ENCODE peak calls at places on chromosome 3, in four cellular contexts. I is CD4-positive, alpha-beta memory T cell; H is mesendoderm; J is caudate nucleus. E is an unnamed sample.

GRCh38 chr3:151541184-151541583 is 80.3 kb upstream of the IGSF10 start:
- DNase-seq in I (no peak), H (no peak), J (no peak), E (no peak)

GRCh38 chr3:120093119-120093922 is 926 bp downstream of the GSK3B start:
- DNase-seq in I (peak; percentile 31), H (peak; percentile 94), J (no peak), E (peak; percentile 58)

GRCh38 chr3:42535981-42536784 is 33.7 kb downstream of the VIPR1 start:
- DNase-seq in I (peak; percentile 43), H (peak; percentile 94), J (no peak), E (no peak)

GRCh38 chr3:101868534-101869464 is 19.5 kb downstream of the NFKBIZ start:
- DNase-seq in I (no peak), H (peak; percentile 60), J (no peak), E (no peak)

GRCh38 chr3:159323848-159324247 is 522.0 kb downstream of the MFSD1 start:
- DNase-seq in I (no peak), H (no peak), J (no peak), E (no peak)

GRCh38 chr3:16140116-16140893 is 34.2 kb upstream of the GALNT15 start:
- DNase-seq in I (no peak), H (no peak), J (no peak), E (no peak)

GRCh38 chr3:45509038-45509767 is 85.3 kb upstream of the LIMD1 start:
- DNase-seq in I (no peak), H (peak; percentile 38), J (no peak), E (peak; percentile 79)

GRCh38 chr3:147904421-147904820 is 495.3 kb downstream of the ZIC1 start:
- DNase-seq in I (no peak), H (no peak), J (no peak), E (no peak)

GRCh38 chr3:169750665-169751064 is 14.2 kb downstream of the TERC start:
- DNase-seq in I (no peak), H (no peak), J (no peak), E (no peak)

GRCh38 chr3:99863002-99863401 is 45.3 kb downstream of the CMSS1 start:
- DNase-seq in I (no peak), H (no peak), J (no peak), E (no peak)

GRCh38 chr3:122619040-122619439 is 41.6 kb downstream of the PARP15 start:
- DNase-seq in I (no peak), H (no peak), J (no peak), E (no peak)

GRCh38 chr3:52880047-52880446 is 17.3 kb downstream of the STIMATE start:
- DNase-seq in I (no peak), H (peak; percentile 17), J (no peak), E (no peak)

GRCh38 chr3:147940846-147941245 is 531.7 kb downstream of the ZIC1 start:
- DNase-seq in I (no peak), H (no peak), J (no peak), E (no peak)

GRCh38 chr3:171189394-171189793 is 162.9 kb upstream of the SLC2A2 start:
- DNase-seq in I (no peak), H (no peak), J (no peak), E (no peak)

GRCh38 chr3:163939926-163940325 is 1138.4 kb downstream of the SI start:
- DNase-seq in I (no peak), H (peak; percentile 39), J (no peak), E (no peak)

GRCh38 chr3:98778852-98779379 is 15.8 kb downstream of the ST3GAL6 start:
- DNase-seq in I (no peak), H (no peak), J (no peak), E (no peak)

GRCh38 chr3:62686486-62686885 is 188.7 kb downstream of the CADPS start:
- DNase-seq in I (no peak), H (no peak), J (no peak), E (no peak)

GRCh38 chr3:184238246-184238818 is 8.9 kb downstream of the VWA5B2 start:
- DNase-seq in I (no peak), H (no peak), J (no peak), E (no peak)

GRCh38 chr3:44865272-44866005 is 3.7 kb downstream of the TMEM42 start:
- DNase-seq in I (peak; percentile 30), H (no peak), J (no peak), E (no peak)

GRCh38 chr3:105367063-105367405 is 325 bp downstream of the ALCAM start:
- DNase-seq in I (peak; percentile 49), H (no peak), J (no peak), E (no peak)
- H3K27ac ChIP-seq in I (peak overlapping the region; percentile 83), H (peak overlapping the region; percentile 50), J (peak overlapping the region; percentile 96), E (no peak overlapping the region)

DNA sequence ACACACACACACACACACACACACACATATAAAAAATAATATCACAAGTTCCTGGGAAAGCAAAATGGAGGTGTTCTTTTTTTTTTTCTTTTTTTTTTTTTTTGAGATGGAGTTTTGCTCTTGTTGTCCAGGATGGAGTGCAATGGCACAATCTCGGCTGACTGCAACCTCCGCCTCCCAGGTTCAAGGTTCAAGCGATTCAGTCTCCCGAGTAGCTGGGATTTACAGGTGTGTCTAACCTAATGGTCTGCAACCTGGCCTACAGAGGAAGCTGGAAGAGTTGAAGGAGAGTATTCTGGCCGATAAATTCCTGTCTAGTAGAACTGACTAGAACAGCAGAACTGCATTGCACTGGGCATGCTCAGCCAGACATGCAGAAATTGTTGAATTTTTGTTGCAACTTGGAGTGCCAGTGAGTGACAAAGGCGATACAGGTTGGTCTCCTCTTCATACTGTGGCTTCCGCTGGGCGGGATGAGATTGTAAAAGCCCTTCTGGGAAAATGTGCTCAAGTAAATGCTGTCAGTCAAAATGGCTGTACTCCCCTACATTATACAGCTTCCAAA is 22.4 kb upstream of the EIF4A2 start:
- DNase-seq in I (no peak), H (no peak), J (no peak), E (no peak)
- H3K27ac ChIP-seq in I (no peak overlapping the region), H (no peak overlapping the region), J (no peak overlapping the region), E (no peak overlapping the region)

DNA sequence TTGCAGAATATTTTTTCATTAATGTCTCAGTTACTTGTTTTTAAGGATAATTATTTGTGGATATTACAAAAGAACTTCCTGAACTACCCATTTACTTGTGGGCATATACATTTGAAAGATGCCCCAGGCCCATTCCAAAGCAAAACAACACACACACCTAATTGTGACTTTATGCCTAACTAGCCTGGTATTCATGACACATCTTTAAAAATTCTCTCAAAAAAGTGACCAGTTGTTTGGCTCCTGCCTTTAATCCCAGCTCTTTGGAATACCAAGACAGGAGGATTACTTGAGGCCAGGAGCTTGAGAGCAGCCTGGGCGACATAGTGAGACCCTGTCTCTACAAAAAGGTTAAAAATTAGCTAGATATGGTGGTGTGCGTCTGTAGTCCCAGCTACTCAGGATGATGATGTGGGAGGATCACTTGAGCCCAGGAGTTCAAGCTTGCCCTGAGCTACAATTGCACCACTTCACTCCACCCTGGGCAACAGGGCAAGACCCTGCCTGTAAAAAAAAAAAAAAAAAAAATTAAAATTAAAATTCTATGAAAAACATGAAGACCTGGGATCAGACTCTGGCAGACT is 51.7 kb upstream of the SLC4A7 start:
- DNase-seq in I (no peak), H (peak; percentile 72), J (no peak), E (no peak)
- H3K27ac ChIP-seq in I (no peak overlapping the region), H (peak overlapping the region; percentile 21), J (no peak overlapping the region), E (no peak overlapping the region)

GRCh38 chr3:8576436-8576835 is 68.2 kb downstream of the SSUH2 start:
- DNase-seq in I (no peak), H (no peak), J (no peak), E (no peak)

GRCh38 chr3:8576841-8577553 is 67.6 kb downstream of the SSUH2 start:
- DNase-seq in I (no peak), H (no peak), J (no peak), E (no peak)

GRCh38 chr3:8574670-8575322 is 69.8 kb downstream of the SSUH2 start:
- DNase-seq in I (no peak), H (no peak), J (no peak), E (no peak)

GRCh38 chr3:8574040-8574669 is 70.4 kb downstream of the SSUH2 start:
- DNase-seq in I (no peak), H (no peak), J (no peak), E (no peak)

DNA sequence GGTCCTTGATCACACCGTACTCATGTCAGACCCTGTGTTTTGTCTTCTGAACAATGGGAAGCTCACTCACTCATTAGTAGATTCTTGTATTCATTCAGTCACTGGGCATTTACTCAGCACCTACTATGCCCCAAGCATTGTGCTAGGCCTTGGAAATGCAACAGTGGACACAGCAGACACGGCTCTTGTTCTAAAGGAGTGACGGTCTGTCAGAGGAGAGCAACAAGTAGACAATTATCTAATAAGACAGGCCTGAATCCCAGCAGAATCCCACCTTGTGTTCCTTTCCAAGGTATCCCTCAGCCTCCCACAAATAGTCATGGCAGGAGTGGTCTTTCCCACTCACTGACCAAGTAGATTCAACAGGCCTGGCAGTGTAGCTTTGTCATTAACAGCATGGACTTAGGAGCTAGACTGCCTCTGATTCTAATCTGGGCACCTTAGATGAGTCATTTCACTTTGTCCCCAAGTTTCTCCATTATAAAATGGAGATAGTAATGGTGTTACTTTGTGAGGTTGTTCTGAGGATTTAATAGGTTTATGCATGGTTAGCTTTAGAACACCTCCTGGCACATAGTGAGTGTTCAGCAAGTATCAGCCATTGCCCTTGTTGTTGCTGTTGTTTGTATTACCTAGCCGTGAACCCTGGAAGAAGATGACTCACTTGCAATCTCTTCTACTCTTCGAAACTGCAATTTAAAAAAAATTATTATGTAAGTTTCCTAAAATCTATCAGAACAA is 69.1 kb downstream of the SSUH2 start:
- DNase-seq in I (no peak), H (peak; percentile 19), J (no peak), E (no peak)
- H3K27ac ChIP-seq in I (no peak overlapping the region), H (no peak overlapping the region), J (no peak overlapping the region), E (no peak overlapping the region)